ENCODE peak calls at places on chromosomes 7 and 10, in four cellular contexts. J is right lobe of liver; D is IMR-90; Z is CD4-positive, alpha-beta memory T cell. O is an unnamed sample.

GRCh38 chr7:50212666-50213621 is 91.6 kb upstream of the IKZF1 start:
- DNase-seq in D (no peak), J (no peak), Z (no peak), O (peak; percentile 49)

GRCh38 chr7:154503962-154504550 is 451.9 kb downstream of the DPP6 start:
- DNase-seq in Z (no peak), D (peak; percentile 21), J (no peak), O (no peak)

GRCh38 chr10:34908472-34908871 is 93.4 kb upstream of the PARD3 start:
- DNase-seq in J (no peak), Z (no peak), D (peak; percentile 69), O (no peak)

GRCh38 chr10:82908751-82909150 is 1033.8 kb downstream of the NRG3 start:
- DNase-seq in J (no peak), D (no peak), Z (no peak), O (no peak)

GRCh38 chr10:96625173-96625572 is 38.4 kb upstream of the TM9SF3 start:
- DNase-seq in D (no peak), Z (no peak), J (no peak), O (no peak)

GRCh38 chr7:99019523-99020412 is 124.1 kb downstream of the SMURF1 start:
- DNase-seq in D (no peak), J (peak; percentile 60), Z (no peak), O (peak; percentile 52)

GRCh38 chr10:96987842-96988175 is 155.7 kb downstream of the LCOR start:
- DNase-seq in Z (no peak), J (no peak), D (peak; percentile 59), O (no peak)

GRCh38 chr10:68194290-68194689 is 37.6 kb downstream of the ATOH7 start:
- DNase-seq in Z (no peak), D (no peak), J (no peak), O (no peak)

GRCh38 chr10:30862486-30862885 is 169.2 kb downstream of the ZNF438 start:
- DNase-seq in J (no peak), Z (no peak), D (peak; percentile 92), O (no peak)

GRCh38 chr10:6737758-6738463 is 157.8 kb upstream of the PRKCQ start:
- DNase-seq in D (peak; percentile 77), J (no peak), Z (no peak), O (no peak)

GRCh38 chr7:114082934-114083647 is 164.3 kb upstream of the PPP1R3A start:
- DNase-seq in J (peak; percentile 85), D (no peak), Z (no peak), O (no peak)

GRCh38 chr7:100892364-100893317 is 3.0 kb downstream of the ACHE start:
- DNase-seq in J (no peak), D (no peak), Z (peak; percentile 37), O (no peak)

GRCh38 chr10:127196227-127196954 is at the start of gene INSYN2A:
- DNase-seq in J (no peak), D (peak; percentile 44), Z (no peak), O (no peak)

GRCh38 chr10:18822156-18822555 is 162.9 kb downstream of the ARL5B start:
- DNase-seq in J (no peak), Z (no peak), D (peak; percentile 43), O (no peak)

GRCh38 chr10:103154464-103155299 is 38.4 kb downstream of the NT5C2 start:
- DNase-seq in J (no peak), Z (no peak), D (no peak), O (no peak)

GRCh38 chr7:32561613-32562012 is 66.3 kb downstream of the AVL9 start:
- DNase-seq in J (no peak), D (no peak), Z (no peak), O (no peak)

GRCh38 chr7:55964261-55964801 is at the start of gene NIPSNAP2:
- DNase-seq in D (peak; percentile 35), Z (no peak), J (no peak), O (no peak)

GRCh38 chr7:121385800-121386179 is 10.3 kb downstream of the FAM3C start:
- DNase-seq in J (no peak), D (peak; percentile 15), Z (peak; percentile 47), O (no peak)

GRCh38 chr7:4631021-4631663 is 51.0 kb upstream of the FOXK1 start:
- DNase-seq in J (no peak), D (no peak), Z (no peak), O (no peak)
- H3K27ac ChIP-seq in J (no peak overlapping the region), D (peak overlapping the region; percentile 47), Z (no peak overlapping the region), O (peak overlapping the region; percentile 50)

GRCh38 chr7:44637788-44638594 is 31.6 kb downstream of the OGDH start:
- DNase-seq in J (peak; percentile 23), D (peak; percentile 89), Z (peak; percentile 95), O (no peak)
- H3K27ac ChIP-seq in J (peak overlapping the region; percentile 50), D (peak overlapping the region; percentile 82), Z (peak overlapping the region; percentile 96), O (peak overlapping the region; percentile 87)

GRCh38 chr7:15854841-15855576 is 168.5 kb upstream of the MEOX2 start:
- DNase-seq in J (no peak), D (no peak), Z (no peak), O (no peak)

GRCh38 chr7:15855726-15856125 is 169.2 kb upstream of the MEOX2 start:
- DNase-seq in D (no peak), Z (no peak), J (no peak), O (no peak)

GRCh38 chr7:15848362-15848761 is 161.9 kb upstream of the MEOX2 start:
- DNase-seq in D (no peak), Z (no peak), J (no peak), O (no peak)

GRCh38 chr7:15853832-15854470 is 167.5 kb upstream of the MEOX2 start:
- DNase-seq in Z (no peak), J (no peak), D (peak; percentile 34), O (no peak)

DNA sequence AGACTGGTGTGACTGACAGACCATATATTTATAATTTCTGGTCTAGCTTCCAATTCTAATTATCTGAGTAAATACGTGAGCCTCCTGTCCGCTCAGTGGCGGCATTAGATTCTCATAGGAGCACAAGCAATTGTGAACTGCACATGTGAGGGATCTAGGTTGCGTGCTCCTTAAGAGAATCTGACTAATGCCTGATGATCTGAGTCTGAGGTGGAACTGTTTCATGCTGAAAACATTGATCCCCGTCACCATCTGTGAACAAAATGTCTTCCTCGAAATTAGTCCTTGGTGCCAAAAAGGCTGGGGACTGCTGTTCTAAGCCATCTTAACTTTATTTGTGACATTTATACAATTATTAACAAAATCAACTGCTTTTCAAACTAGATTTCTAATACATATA is 164.7 kb upstream of the MEOX2 start:
- DNase-seq in D (peak; percentile 23), J (no peak), Z (no peak), O (no peak)
- H3K27ac ChIP-seq in D (no peak overlapping the region), J (no peak overlapping the region), Z (no peak overlapping the region), O (no peak overlapping the region)

GRCh38 chr10:113958631-113959382 is 84.9 kb upstream of the ADRB1 start:
- DNase-seq in Z (no peak), D (peak; percentile 93), J (peak; percentile 83), O (peak; percentile 80)
- H3K27ac ChIP-seq in Z (no peak overlapping the region), D (peak overlapping the region; percentile 35), J (peak overlapping the region; percentile 70), O (peak overlapping the region; percentile 75)

DNA sequence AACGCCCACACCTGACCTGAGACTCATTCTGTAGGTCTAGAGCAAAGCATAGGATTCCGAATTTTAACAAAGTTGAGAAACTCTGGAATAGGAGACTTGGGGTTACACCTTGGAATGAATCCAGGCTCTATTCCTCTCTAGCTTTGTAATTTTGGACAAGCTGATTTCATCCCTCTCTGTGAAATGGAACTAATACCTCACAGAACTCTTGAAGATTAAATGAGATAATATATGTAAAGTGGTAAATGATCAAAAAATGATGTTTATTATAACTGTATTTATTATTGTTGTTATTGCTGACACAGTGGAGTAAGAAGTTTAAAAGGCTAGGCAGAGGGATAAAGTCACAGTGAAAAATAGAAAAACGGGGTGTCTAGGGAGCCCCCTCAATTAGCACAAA is 32.3 kb downstream of the CASP7 start:
- DNase-seq in D (no peak), J (no peak), Z (no peak), O (no peak)
- H3K27ac ChIP-seq in D (no peak overlapping the region), J (no peak overlapping the region), Z (no peak overlapping the region), O (no peak overlapping the region)

DNA sequence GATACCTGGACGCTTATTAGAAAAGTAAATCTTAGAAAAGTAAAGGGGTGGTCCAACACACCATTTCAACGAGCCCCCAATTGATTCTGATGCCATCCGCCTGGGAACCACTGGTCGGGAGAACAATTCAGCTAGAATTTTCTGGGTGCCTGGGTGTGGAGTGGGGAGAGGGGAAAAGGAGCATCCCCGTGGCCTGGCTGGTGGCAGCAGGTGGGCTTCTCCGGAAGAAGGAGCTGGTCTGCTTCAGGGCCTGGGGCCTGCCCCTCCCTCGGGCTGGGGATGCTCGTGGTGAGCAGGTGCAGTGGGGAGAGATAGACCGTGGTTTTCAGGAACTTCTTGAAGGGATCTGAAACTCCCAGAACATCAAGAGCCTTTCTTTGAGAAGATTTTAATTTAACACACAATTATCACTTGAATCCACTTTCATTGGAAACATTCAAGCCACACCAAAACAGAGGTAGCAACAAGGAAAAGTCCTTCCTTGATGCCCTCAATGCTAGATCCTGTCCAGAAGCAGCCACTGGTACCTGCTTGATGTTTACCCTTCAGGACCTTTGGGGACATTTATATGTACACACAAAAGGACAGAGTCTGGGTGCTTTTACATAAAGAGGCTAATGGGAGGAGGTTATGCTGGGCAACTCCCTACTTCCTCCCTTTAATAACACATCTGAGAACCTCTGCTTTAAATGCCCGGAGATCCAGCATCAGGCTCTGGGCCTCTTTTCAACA is 39.7 kb upstream of the DUSP5 start:
- DNase-seq in Z (no peak), J (no peak), D (no peak), O (peak; percentile 62)
- H3K27ac ChIP-seq in Z (no peak overlapping the region), J (no peak overlapping the region), D (no peak overlapping the region), O (peak overlapping the region; percentile 27)

O was measured in coronary artery.